ENCODE peak calls at places on chromosomes 1 and 21, in five cellular contexts. One of them, this sample, is unnamed.

GRCh38 chr21:36337099-36337509 is 17.1 kb downstream of the MORC3 start:
- DNase-seq in skeletal muscle cell: no peak
- DNase-seq in stimulated activated CD8-positive, alpha-beta memory T cell treated with anti-CD3 and anti-CD28 coated beads, Interleukin-4, amount 100 ng/mL, for 1 hour: no peak
- DNase-seq in ecto neural progenitor cell: no peak
- DNase-seq in stimulated activated naive CD4-positive, alpha-beta T cell treated with Interleukin-2 at 50 U/mL for 16 hours: no peak
- DNase-seq in this sample: no peak

GRCh38 chr21:18387994-18388393 is 15.6 kb downstream of the TMPRSS15 start:
- DNase-seq in stimulated activated CD8-positive, alpha-beta memory T cell treated with anti-CD3 and anti-CD28 coated beads, Interleukin-4, amount 100 ng/mL, for 1 hour: no peak
- DNase-seq in stimulated activated naive CD4-positive, alpha-beta T cell treated with Interleukin-2 at 50 U/mL for 16 hours: no peak
- DNase-seq in skeletal muscle cell: no peak
- DNase-seq in ecto neural progenitor cell: no peak
- DNase-seq in this sample: no peak

GRCh38 chr1:114153621-114154145 is at the start of gene SYT6:
- DNase-seq in skeletal muscle cell: no peak
- DNase-seq in stimulated activated CD8-positive, alpha-beta memory T cell treated with anti-CD3 and anti-CD28 coated beads, Interleukin-4, amount 100 ng/mL, for 1 hour: no peak
- DNase-seq in stimulated activated naive CD4-positive, alpha-beta T cell treated with Interleukin-2 at 50 U/mL for 16 hours: no peak
- DNase-seq in ecto neural progenitor cell: peak; percentile 59
- DNase-seq in this sample: no peak

GRCh38 chr1:212225416-212225815 is 59.8 kb upstream of the PPP2R5A start:
- DNase-seq in stimulated activated CD8-positive, alpha-beta memory T cell treated with anti-CD3 and anti-CD28 coated beads, Interleukin-4, amount 100 ng/mL, for 1 hour: peak; percentile 8
- DNase-seq in stimulated activated naive CD4-positive, alpha-beta T cell treated with Interleukin-2 at 50 U/mL for 16 hours: no peak
- DNase-seq in skeletal muscle cell: no peak
- DNase-seq in ecto neural progenitor cell: no peak
- DNase-seq in this sample: no peak

GRCh38 chr1:35726814-35727433 is 8.2 kb upstream of the C1orf216 start:
- DNase-seq in stimulated activated CD8-positive, alpha-beta memory T cell treated with anti-CD3 and anti-CD28 coated beads, Interleukin-4, amount 100 ng/mL, for 1 hour: peak; percentile 36
- DNase-seq in ecto neural progenitor cell: peak; percentile 70
- DNase-seq in skeletal muscle cell: no peak
- DNase-seq in stimulated activated naive CD4-positive, alpha-beta T cell treated with Interleukin-2 at 50 U/mL for 16 hours: peak; percentile 45
- DNase-seq in this sample: no peak

GRCh38 chr1:179058343-179059184 is 23.3 kb upstream of the TOR3A start:
- DNase-seq in ecto neural progenitor cell: no peak
- DNase-seq in stimulated activated naive CD4-positive, alpha-beta T cell treated with Interleukin-2 at 50 U/mL for 16 hours: no peak
- DNase-seq in stimulated activated CD8-positive, alpha-beta memory T cell treated with anti-CD3 and anti-CD28 coated beads, Interleukin-4, amount 100 ng/mL, for 1 hour: no peak
- DNase-seq in skeletal muscle cell: no peak
- DNase-seq in this sample: no peak

GRCh38 chr1:46517932-46518498 is 28.4 kb downstream of the DMBX1 start:
- DNase-seq in stimulated activated naive CD4-positive, alpha-beta T cell treated with Interleukin-2 at 50 U/mL for 16 hours: no peak
- DNase-seq in ecto neural progenitor cell: no peak
- DNase-seq in stimulated activated CD8-positive, alpha-beta memory T cell treated with anti-CD3 and anti-CD28 coated beads, Interleukin-4, amount 100 ng/mL, for 1 hour: no peak
- DNase-seq in skeletal muscle cell: no peak
- DNase-seq in this sample: no peak

GRCh38 chr1:37556712-37557196 is at the start of gene DNALI1:
- DNase-seq in ecto neural progenitor cell: peak; percentile 98
- DNase-seq in skeletal muscle cell: peak; percentile 62
- DNase-seq in stimulated activated CD8-positive, alpha-beta memory T cell treated with anti-CD3 and anti-CD28 coated beads, Interleukin-4, amount 100 ng/mL, for 1 hour: no peak
- DNase-seq in stimulated activated naive CD4-positive, alpha-beta T cell treated with Interleukin-2 at 50 U/mL for 16 hours: no peak
- DNase-seq in this sample: peak; percentile 48

GRCh38 chr1:78047131-78047530 is 1.4 kb downstream of the GIPC2 start:
- DNase-seq in stimulated activated naive CD4-positive, alpha-beta T cell treated with Interleukin-2 at 50 U/mL for 16 hours: no peak
- DNase-seq in skeletal muscle cell: no peak
- DNase-seq in stimulated activated CD8-positive, alpha-beta memory T cell treated with anti-CD3 and anti-CD28 coated beads, Interleukin-4, amount 100 ng/mL, for 1 hour: no peak
- DNase-seq in ecto neural progenitor cell: no peak
- DNase-seq in this sample: no peak

GRCh38 chr1:93446837-93447451 is 974 bp upstream of the FNBP1L start:
- DNase-seq in stimulated activated naive CD4-positive, alpha-beta T cell treated with Interleukin-2 at 50 U/mL for 16 hours: no peak
- DNase-seq in ecto neural progenitor cell: no peak
- DNase-seq in stimulated activated CD8-positive, alpha-beta memory T cell treated with anti-CD3 and anti-CD28 coated beads, Interleukin-4, amount 100 ng/mL, for 1 hour: no peak
- DNase-seq in skeletal muscle cell: no peak
- DNase-seq in this sample: no peak

GRCh38 chr1:200739499-200740290 is 1.0 kb downstream of the CAMSAP2 start:
- DNase-seq in skeletal muscle cell: no peak
- DNase-seq in stimulated activated CD8-positive, alpha-beta memory T cell treated with anti-CD3 and anti-CD28 coated beads, Interleukin-4, amount 100 ng/mL, for 1 hour: no peak
- DNase-seq in stimulated activated naive CD4-positive, alpha-beta T cell treated with Interleukin-2 at 50 U/mL for 16 hours: no peak
- DNase-seq in ecto neural progenitor cell: no peak
- DNase-seq in this sample: no peak

GRCh38 chr1:94608142-94608851 is 66.7 kb upstream of the F3 start:
- DNase-seq in stimulated activated CD8-positive, alpha-beta memory T cell treated with anti-CD3 and anti-CD28 coated beads, Interleukin-4, amount 100 ng/mL, for 1 hour: no peak
- DNase-seq in stimulated activated naive CD4-positive, alpha-beta T cell treated with Interleukin-2 at 50 U/mL for 16 hours: no peak
- DNase-seq in ecto neural progenitor cell: no peak
- DNase-seq in skeletal muscle cell: no peak
- DNase-seq in this sample: peak; percentile 89

GRCh38 chr21:26546698-26547097 is 26.4 kb downstream of the CYYR1 start:
- DNase-seq in ecto neural progenitor cell: no peak
- DNase-seq in skeletal muscle cell: no peak
- DNase-seq in stimulated activated CD8-positive, alpha-beta memory T cell treated with anti-CD3 and anti-CD28 coated beads, Interleukin-4, amount 100 ng/mL, for 1 hour: no peak
- DNase-seq in stimulated activated naive CD4-positive, alpha-beta T cell treated with Interleukin-2 at 50 U/mL for 16 hours: no peak
- DNase-seq in this sample: no peak

GRCh38 chr1:55363261-55363660 is 148.1 kb upstream of the USP24 start:
- DNase-seq in stimulated activated CD8-positive, alpha-beta memory T cell treated with anti-CD3 and anti-CD28 coated beads, Interleukin-4, amount 100 ng/mL, for 1 hour: no peak
- DNase-seq in skeletal muscle cell: no peak
- DNase-seq in stimulated activated naive CD4-positive, alpha-beta T cell treated with Interleukin-2 at 50 U/mL for 16 hours: no peak
- DNase-seq in ecto neural progenitor cell: no peak
- DNase-seq in this sample: no peak

GRCh38 chr1:61797045-61797755 is 54.9 kb downstream of the PATJ start:
- DNase-seq in skeletal muscle cell: no peak
- DNase-seq in stimulated activated naive CD4-positive, alpha-beta T cell treated with Interleukin-2 at 50 U/mL for 16 hours: no peak
- DNase-seq in stimulated activated CD8-positive, alpha-beta memory T cell treated with anti-CD3 and anti-CD28 coated beads, Interleukin-4, amount 100 ng/mL, for 1 hour: no peak
- DNase-seq in ecto neural progenitor cell: no peak
- DNase-seq in this sample: peak; percentile 51

GRCh38 chr1:95863086-95863485 is 629.1 kb downstream of the RWDD3 start:
- DNase-seq in skeletal muscle cell: no peak
- DNase-seq in stimulated activated CD8-positive, alpha-beta memory T cell treated with anti-CD3 and anti-CD28 coated beads, Interleukin-4, amount 100 ng/mL, for 1 hour: no peak
- DNase-seq in ecto neural progenitor cell: no peak
- DNase-seq in stimulated activated naive CD4-positive, alpha-beta T cell treated with Interleukin-2 at 50 U/mL for 16 hours: no peak
- DNase-seq in this sample: no peak

GRCh38 chr1:164932580-164932979 is 373.6 kb downstream of the PBX1 start:
- DNase-seq in ecto neural progenitor cell: no peak
- DNase-seq in stimulated activated naive CD4-positive, alpha-beta T cell treated with Interleukin-2 at 50 U/mL for 16 hours: no peak
- DNase-seq in skeletal muscle cell: no peak
- DNase-seq in stimulated activated CD8-positive, alpha-beta memory T cell treated with anti-CD3 and anti-CD28 coated beads, Interleukin-4, amount 100 ng/mL, for 1 hour: no peak
- DNase-seq in this sample: no peak

GRCh38 chr1:154405762-154406571 is 824 bp downstream of the IL6R start:
- DNase-seq in ecto neural progenitor cell: no peak
- DNase-seq in stimulated activated CD8-positive, alpha-beta memory T cell treated with anti-CD3 and anti-CD28 coated beads, Interleukin-4, amount 100 ng/mL, for 1 hour: no peak
- DNase-seq in skeletal muscle cell: no peak
- DNase-seq in stimulated activated naive CD4-positive, alpha-beta T cell treated with Interleukin-2 at 50 U/mL for 16 hours: peak; percentile 68
- DNase-seq in this sample: no peak

GRCh38 chr1:7549277-7549676 is 221.8 kb upstream of the VAMP3 start:
- DNase-seq in ecto neural progenitor cell: no peak
- DNase-seq in stimulated activated CD8-positive, alpha-beta memory T cell treated with anti-CD3 and anti-CD28 coated beads, Interleukin-4, amount 100 ng/mL, for 1 hour: no peak
- DNase-seq in stimulated activated naive CD4-positive, alpha-beta T cell treated with Interleukin-2 at 50 U/mL for 16 hours: peak; percentile 18
- DNase-seq in skeletal muscle cell: peak; percentile 63
- DNase-seq in this sample: peak; percentile 89